ENCODE peak calls at places on chromosome 17, in four cellular contexts. C is T-helper 1 cell, I is HT1080, S is T-helper 9 cell. P is an unnamed sample.

GRCh38 chr17:65030618-65031017 is 25.9 kb downstream of the GNA13 start:
- DNase-seq in C (no peak), I (no peak), S (no peak), P (no peak)

GRCh38 chr17:1029196-1029911 is 32.4 kb downstream of the TIMM22 start:
- DNase-seq in C (no peak), I (no peak), S (no peak), P (no peak)

GRCh38 chr17:66467766-66468165 is 165.4 kb downstream of the PRKCA start:
- DNase-seq in C (no peak), I (no peak), S (no peak), P (no peak)

GRCh38 chr17:81342062-81342699 is 47.1 kb upstream of the SLC38A10 start:
- DNase-seq in C (no peak), I (no peak), S (no peak), P (no peak)

GRCh38 chr17:16150251-16150859 is 65.0 kb downstream of the NCOR1 start:
- DNase-seq in C (no peak), I (peak), S (no peak), P (no peak)

GRCh38 chr17:3879181-3879580 is 13.7 kb downstream of the CAMKK1 start:
- DNase-seq in C (no peak), I (peak), S (no peak), P (no peak)

GRCh38 chr17:6100891-6101290 is 30.7 kb downstream of the WSCD1 start:
- DNase-seq in C (no peak), I (no peak), S (no peak), P (no peak)

GRCh38 chr17:63446981-63447687 is 1.0 kb upstream of the CYB561 start:
- DNase-seq in C (peak), I (no peak), S (peak), P (no peak)

GRCh38 chr17:82273327-82274133 is at the start of gene CSNK1D:
- DNase-seq in C (peak), I (peak), S (peak), P (peak)

GRCh38 chr17:81556175-81556691 is 4.1 kb upstream of the FAAP100 start:
- DNase-seq in C (no peak), I (peak), S (no peak), P (no peak)

GRCh38 chr17:53932386-53932785 is 109.7 kb downstream of the KIF2B start:
- DNase-seq in C (no peak), I (no peak), S (no peak), P (no peak)

GRCh38 chr17:62064791-62065563 is at the start of gene MED13:
- DNase-seq in C (peak), I (no peak), S (peak), P (peak)

GRCh38 chr17:50130778-50131317 is 888 bp upstream of the SAMD14 start:
- DNase-seq in C (no peak), I (no peak), S (no peak), P (no peak)

GRCh38 chr17:251531-251930 is 70.1 kb upstream of the DOC2B start:
- DNase-seq in C (no peak), I (no peak), S (no peak), P (no peak)

GRCh38 chr17:6526362-6527152 is 29.8 kb downstream of the PITPNM3 start:
- DNase-seq in C (no peak), I (no peak), S (no peak), P (no peak)

GRCh38 chr17:27471321-27472269 is 15.3 kb downstream of the KSR1 start:
- DNase-seq in C (peak), I (peak), S (peak), P (no peak)

GRCh38 chr17:56913000-56913866 is 616 bp downstream of the TRIM25 start:
- DNase-seq in C (no peak), I (no peak), S (no peak), P (peak)

GRCh38 chr17:28053044-28053670 is 10.7 kb downstream of the NLK start:
- DNase-seq in C (no peak), I (no peak), S (no peak), P (no peak)

GRCh38 chr17:1865252-1866037 is 35.6 kb downstream of the RPA1 start:
- DNase-seq in C (peak), I (peak), S (peak), P (no peak)

GRCh38 chr17:65973237-65973636 is 218.7 kb downstream of the CEP112 start:
- DNase-seq in C (no peak), I (no peak), S (no peak), P (no peak)

GRCh38 chr17:63102034-63102433 is 136.0 kb downstream of the TANC2 start:
- DNase-seq in C (no peak), I (no peak), S (no peak), P (no peak)

GRCh38 chr17:8125947-8126305 is 2.0 kb upstream of the HES7 start:
- DNase-seq in C (no peak), I (peak), S (no peak), P (no peak)

GRCh38 chr17:57943140-57943539 is 12.1 kb downstream of the CUEDC1 start:
- DNase-seq in C (no peak), I (peak), S (no peak), P (no peak)

GRCh38 chr17:80604007-80604728 is 59.5 kb downstream of the RPTOR start:
- DNase-seq in C (no peak), I (no peak), S (no peak), P (no peak)

GRCh38 chr17:75440738-75441448 is 15.5 kb upstream of the TMEM94 start:
- DNase-seq in C (no peak), I (no peak), S (no peak), P (no peak)

GRCh38 chr17:33977729-33978514 is 277.2 kb upstream of the CCL2 start:
- DNase-seq in C (no peak), I (peak), S (no peak), P (no peak)

P was measured in NCI-H1105.